ENCODE peak calls at places on chromosomes 12 and 14, in ten cellular contexts. K is A549; A is sigmoid colon; V is cardiac muscle cell; M is testis; H is endodermal cell; L is astrocyte; I is ovary; G is CD8-positive, alpha-beta T cell; W is uterus. Y is an unnamed sample. For H3K4me1, the result is how much of the 10 kb centered on the place peaks cover.

GRCh38 chr14:49189381-49189780 is 396.8 kb downstream of the RPS29 start:
- DNase-seq in K (no peak), A (no peak), V (no peak), M (no peak), H (no peak), L (no peak), I (no peak), G (no peak), W (no peak), Y (peak)

GRCh38 chr12:31714406-31715271 is 14.2 kb downstream of the AMN1 start:
- DNase-seq in K (no peak), A (no peak), V (no peak), M (no peak), H (no peak), L (no peak), I (no peak), G (no peak), W (no peak), Y (no peak)

GRCh38 chr12:88889326-88890110 is 309.2 kb upstream of the KITLG start:
- DNase-seq in K (no peak), A (no peak), V (no peak), M (no peak), H (no peak), L (peak), I (no peak), G (no peak), W (no peak), Y (no peak)

GRCh38 chr14:20247651-20248246 is 8.7 kb downstream of the OR11H4 start:
- DNase-seq in K (peak), A (no peak), V (no peak), M (no peak), H (no peak), L (no peak), I (no peak), G (no peak), W (no peak), Y (no peak)

GRCh38 chr12:72390146-72390545 is 118.0 kb downstream of the TRHDE start:
- DNase-seq in K (no peak), A (no peak), V (no peak), M (no peak), H (no peak), L (no peak), I (no peak), G (no peak), W (no peak), Y (no peak)

GRCh38 chr12:45737638-45738037 is 8.1 kb downstream of the ARID2 start:
- DNase-seq in K (no peak), A (no peak), V (no peak), M (no peak), H (no peak), L (no peak), I (no peak), G (no peak), W (no peak), Y (no peak)

GRCh38 chr12:52004042-52004648 is 2.6 kb upstream of the TAMALIN start:
- DNase-seq in K (peak), A (peak), V (peak), M (peak), H (peak), L (peak), I (peak), G (no peak), W (peak), Y (peak)

GRCh38 chr12:65443038-65443437 is 164.6 kb downstream of the MSRB3 start:
- DNase-seq in K (no peak), A (no peak), V (no peak), M (no peak), H (no peak), L (no peak), I (no peak), G (no peak), W (no peak), Y (no peak)

GRCh38 chr12:75596406-75596805 is 85.0 kb upstream of the KRR1 start:
- DNase-seq in K (no peak), A (no peak), V (no peak), M (no peak), H (no peak), L (no peak), I (no peak), G (no peak), W (no peak), Y (no peak)

GRCh38 chr12:62794218-62794583 is 140.7 kb downstream of the PPM1H start:
- DNase-seq in K (no peak), A (no peak), V (no peak), M (no peak), H (no peak), L (no peak), I (no peak), G (no peak), W (no peak), Y (no peak)

GRCh38 chr12:67352682-67353081 is 83.5 kb downstream of the CAND1 start:
- DNase-seq in K (peak), A (no peak), V (no peak), M (no peak), H (no peak), L (no peak), I (no peak), G (no peak), W (no peak), Y (no peak)

GRCh38 chr12:47741340-47741703 is 16.0 kb upstream of the ENDOU start:
- DNase-seq in K (no peak), A (peak), V (peak), M (peak), H (no peak), L (no peak), I (peak), G (peak), W (peak), Y (peak)

GRCh38 chr12:9041321-9041720 is 52.0 kb downstream of the KLRG1 start:
- DNase-seq in K (no peak), A (no peak), V (no peak), M (no peak), H (no peak), L (peak), I (no peak), G (no peak), W (no peak), Y (no peak)

GRCh38 chr12:105874121-105874520 is 264.6 kb downstream of the NUAK1 start:
- DNase-seq in K (no peak), A (no peak), V (no peak), M (no peak), H (no peak), L (peak), I (no peak), G (no peak), W (no peak), Y (no peak)

GRCh38 chr12:2291182-2291832 is 238.5 kb downstream of the CACNA1C start:
- DNase-seq in K (peak), A (peak), V (peak), M (peak), H (peak), L (no peak), I (no peak), G (peak), W (no peak), Y (peak)

GRCh38 chr12:34373926-34374325 is 351.6 kb downstream of the ALG10 start:
- DNase-seq in K (no peak), A (no peak), V (no peak), M (no peak), H (no peak), L (no peak), I (no peak), G (no peak), W (no peak), Y (no peak)

GRCh38 chr12:54980341-54980740 is 4.2 kb downstream of the TESPA1 start:
- DNase-seq in K (no peak), A (no peak), V (no peak), M (no peak), H (no peak), L (no peak), I (no peak), G (peak), W (no peak), Y (no peak)

GRCh38 chr12:10212623-10213131 is at the start of gene GABARAPL1:
- DNase-seq in K (peak), A (peak), V (peak), M (peak), H (peak), L (peak), I (peak), G (peak), W (peak), Y (peak)

DNA sequence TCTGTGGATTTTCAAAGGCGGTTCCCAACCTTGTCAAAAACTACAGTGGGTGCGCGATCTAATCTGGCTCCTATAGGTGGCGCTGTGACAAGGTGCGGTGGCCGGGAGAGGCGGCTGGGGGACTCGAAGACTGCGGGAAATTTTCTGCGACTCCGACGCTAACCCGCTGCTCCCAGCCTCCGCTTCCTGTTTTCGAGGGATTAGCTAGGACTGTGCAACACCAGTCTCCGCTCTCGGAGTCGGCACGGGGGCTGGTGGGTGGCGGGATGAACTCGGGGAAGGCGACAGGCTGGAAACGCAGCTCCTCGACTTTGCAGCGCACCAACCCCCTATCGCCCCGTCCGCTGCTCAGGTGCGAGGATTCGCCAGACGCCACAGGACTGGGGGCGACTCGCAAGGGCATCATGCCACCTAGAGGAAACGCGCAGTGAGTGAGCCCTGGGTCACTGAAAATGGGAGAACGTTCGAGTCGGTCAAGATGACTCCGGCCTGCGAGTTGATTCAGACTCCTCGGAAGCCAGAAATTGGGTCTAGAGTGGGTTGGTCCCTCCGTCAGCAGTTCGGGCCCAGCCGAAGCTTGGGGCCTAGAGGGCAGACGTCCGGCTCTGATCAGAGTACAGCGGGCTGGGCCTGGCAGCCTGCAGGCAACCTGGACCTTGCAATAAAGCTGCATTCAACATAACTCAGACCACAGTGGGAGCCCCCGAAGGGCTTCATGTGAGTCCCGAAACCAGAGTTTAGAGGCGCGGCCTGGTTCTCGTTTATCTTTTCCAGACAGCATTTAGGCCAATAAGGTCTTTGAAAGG is 5.5 kb upstream of the PAX9 start:
- DNase-seq in K (peak), A (no peak), V (peak), M (peak), H (peak), L (no peak), I (no peak), G (no peak), W (no peak), Y (peak)
- TF ChIP-seq CTCF in K (peak), A (no peak), V (peak), M (peak), H (peak), L (peak), I (no peak), G (no peak), W (no peak), Y (peak)

DNA sequence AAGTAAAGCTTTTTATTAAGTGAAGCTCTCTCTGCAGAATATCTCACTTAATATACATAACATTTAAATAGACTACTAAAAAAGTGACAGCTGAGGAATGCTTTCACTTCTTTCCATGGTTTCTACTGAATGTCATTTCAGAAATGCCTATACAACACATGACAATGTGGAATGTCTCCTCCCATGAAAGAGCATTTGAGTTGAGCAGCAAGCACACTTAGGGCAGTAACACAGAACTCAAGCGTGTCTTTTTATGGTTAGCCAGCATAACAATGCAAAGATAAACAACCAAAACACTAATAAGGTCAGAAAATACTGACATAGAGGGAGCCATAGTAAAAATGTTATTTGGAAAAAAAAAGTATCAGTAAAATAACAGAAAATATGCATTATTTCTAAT is 9.4 kb downstream of the PPP1R12A start:
- DNase-seq in K (no peak), A (no peak), V (peak), M (no peak), H (no peak), L (no peak), I (no peak), G (no peak), W (no peak), Y (no peak)
- H3K4me1 ChIP-seq in K (under half), A (half or more), V (under half), M (under half), H (under half), L (under half), I (under half), G (under half), W (under half), Y (under half)

DNA sequence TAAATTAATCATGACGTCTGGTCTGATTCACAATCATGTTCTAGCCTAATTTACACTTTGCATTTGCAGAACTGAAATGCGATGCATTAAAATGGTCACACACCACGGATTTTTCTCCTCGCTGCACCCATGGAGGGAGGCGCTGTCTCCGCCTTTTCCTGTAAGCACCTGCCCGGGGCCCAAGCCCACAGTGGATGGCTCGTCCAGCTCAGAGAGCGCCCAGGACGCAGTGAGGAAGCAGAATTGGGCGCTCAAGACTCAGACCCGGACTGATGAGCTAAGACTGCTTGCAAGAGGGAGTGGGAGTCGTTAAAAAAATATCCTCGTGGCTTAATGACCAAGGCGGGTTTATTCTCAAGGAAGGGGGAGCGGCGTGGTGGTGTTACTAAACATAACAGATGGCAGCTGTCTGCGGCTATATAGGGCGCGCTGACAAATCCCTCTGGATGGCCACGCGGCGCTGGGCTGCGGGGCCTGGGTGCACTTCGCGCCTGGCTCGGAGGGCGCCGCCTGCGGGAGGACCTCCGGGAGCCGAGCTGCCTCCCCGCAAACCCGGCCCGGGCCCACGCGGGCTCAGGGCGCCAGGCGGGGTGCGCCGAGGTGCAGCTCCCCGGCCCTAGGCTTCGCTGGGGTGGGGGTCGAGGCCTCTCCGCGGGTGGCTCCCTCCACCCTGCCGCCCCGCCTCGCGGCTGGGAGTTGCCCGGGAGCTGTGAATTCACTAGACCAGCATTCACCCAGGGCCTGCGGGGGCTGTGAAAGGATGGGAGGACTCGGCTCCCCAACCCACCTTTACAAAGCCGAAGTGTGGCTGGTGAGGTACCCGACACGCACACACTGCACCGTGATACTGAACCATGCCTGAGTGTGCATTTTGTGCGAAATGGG is 78.7 kb downstream of the PPM1A start:
- DNase-seq in K (peak), A (no peak), V (peak), M (no peak), H (peak), L (peak), I (no peak), G (peak), W (peak), Y (no peak)
- TF ChIP-seq CTCF in K (peak), A (no peak), V (peak), M (no peak), H (peak), L (no peak), I (no peak), G (no peak), W (no peak), Y (no peak)

GRCh38 chr14:74211945-74212580 is 27.2 kb upstream of the VSX2 start:
- DNase-seq in K (no peak), A (no peak), V (no peak), M (no peak), H (no peak), L (no peak), I (no peak), G (no peak), W (no peak), Y (no peak)
- H3K4me1 ChIP-seq in K (under half), A (under half), V (under half), M (under half), H (under half), L (under half), I (under half), G (under half), W (under half), Y (under half)

DNA sequence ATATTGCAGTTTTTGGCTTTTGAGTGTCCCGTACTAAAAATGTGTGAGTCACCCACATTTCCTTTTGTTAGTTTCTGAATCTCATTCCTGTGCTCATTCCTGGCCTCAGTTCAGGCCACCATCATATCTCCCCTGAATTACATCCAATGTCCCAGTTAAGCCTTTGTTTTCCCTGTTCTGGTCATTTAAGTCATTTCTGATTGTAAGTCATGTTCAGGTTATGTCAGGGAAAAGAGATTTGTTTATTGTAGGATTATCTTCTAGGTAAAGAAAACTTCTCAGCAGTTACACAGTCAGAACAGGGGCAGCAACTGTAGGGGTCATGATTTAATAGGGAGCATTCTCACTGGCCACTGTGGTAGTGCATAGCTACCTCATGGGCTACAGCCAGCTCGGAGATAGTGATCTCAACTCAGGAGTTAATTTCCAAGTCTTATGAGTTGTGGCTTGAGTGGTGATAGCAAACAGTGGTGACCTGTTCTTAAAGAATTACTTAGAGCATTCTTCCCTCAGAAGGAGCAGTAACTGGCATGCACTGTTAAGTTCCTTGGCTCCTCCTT is 6.7 kb downstream of the DDX47 start:
- DNase-seq in K (peak), A (no peak), V (no peak), M (no peak), H (no peak), L (peak), I (no peak), G (no peak), W (peak), Y (no peak)
- TF ChIP-seq CTCF in K (no peak), A (no peak), V (no peak), M (no peak), H (no peak), L (no peak), I (no peak), G (no peak), W (no peak), Y (no peak)

GRCh38 chr14:93041002-93041401 is 74.7 kb downstream of the ITPK1 start:
- DNase-seq in K (no peak), A (no peak), V (no peak), M (no peak), H (peak), L (no peak), I (no peak), G (no peak), W (no peak), Y (no peak)
- H3K4me1 ChIP-seq in K (half or more), A (half or more), V (half or more), M (half or more), H (under half), L (under half), I (under half), G (half or more), W (under half), Y (under half)

GRCh38 chr12:17588968-17589367 is 501.0 kb downstream of the RERGL start:
- DNase-seq in K (peak), A (no peak), V (peak), M (peak), H (peak), L (no peak), I (no peak), G (no peak), W (no peak), Y (peak)
- TF ChIP-seq CTCF in K (peak), A (no peak), V (no peak), M (peak), H (peak), L (peak), I (no peak), G (no peak), W (no peak), Y (peak)

GRCh38 chr14:92651793-92652382 is 96.5 kb downstream of the LGMN start:
- DNase-seq in K (no peak), A (peak), V (no peak), M (peak), H (no peak), L (no peak), I (peak), G (peak), W (no peak), Y (no peak)

GRCh38 chr14:92651106-92651792 is 97.2 kb downstream of the LGMN start:
- DNase-seq in K (no peak), A (no peak), V (no peak), M (peak), H (no peak), L (no peak), I (no peak), G (peak), W (no peak), Y (no peak)

GRCh38 chr14:92649066-92649465 is 99.4 kb downstream of the LGMN start:
- DNase-seq in K (no peak), A (no peak), V (no peak), M (no peak), H (no peak), L (no peak), I (no peak), G (no peak), W (no peak), Y (no peak)

GRCh38 chr14:92650581-92651105 is 97.8 kb downstream of the LGMN start:
- DNase-seq in K (no peak), A (no peak), V (no peak), M (no peak), H (no peak), L (no peak), I (no peak), G (no peak), W (no peak), Y (no peak)

DNA sequence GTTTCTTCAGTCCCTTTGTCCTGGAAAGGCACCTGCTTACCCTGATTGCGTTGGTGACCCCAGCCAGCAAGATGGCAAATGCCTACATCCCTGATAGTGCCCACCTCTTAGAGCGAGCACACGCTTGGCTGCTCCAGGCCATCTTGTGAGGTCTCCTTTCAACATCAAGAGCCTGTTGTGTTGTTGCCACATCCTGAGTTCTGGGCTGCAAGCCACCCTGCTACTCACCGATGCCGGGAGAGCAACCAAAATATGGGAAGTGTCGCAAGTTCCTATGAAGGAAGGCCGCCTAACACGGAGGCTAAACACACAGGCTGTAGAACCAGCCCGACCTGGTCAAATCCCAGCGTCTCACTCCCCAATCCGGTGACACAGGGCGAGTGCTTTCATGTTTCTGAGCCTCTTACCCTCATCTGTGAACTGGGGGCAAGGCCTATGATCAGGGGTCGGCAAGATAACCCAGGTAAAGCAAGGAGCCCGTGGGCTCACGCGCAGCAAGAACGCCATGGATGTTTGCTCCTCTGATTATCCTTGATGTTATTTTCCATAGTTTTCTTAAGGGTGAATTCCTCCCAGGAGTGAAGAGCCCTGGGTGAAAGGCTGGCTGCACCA is 98.4 kb downstream of the LGMN start:
- DNase-seq in K (no peak), A (peak), V (no peak), M (peak), H (no peak), L (peak), I (peak), G (no peak), W (peak), Y (no peak)
- H3K4me1 ChIP-seq in K (under half), A (half or more), V (under half), M (under half), H (under half), L (under half), I (under half), G (half or more), W (under half), Y (under half)

Y was measured in BE2C.